ENCODE peak calls at places on chromosomes 12 and 14, in nine cellular contexts. V is NCI-H1436 treated with DMSO at 0.1 percent for 48 hours; B is OCI-LY7; L is Caki2; H is cardiac muscle cell; E is stimulated activated CD8-positive, alpha-beta memory T cell treated with anti-CD3 and anti-CD28 coated beads, Interleukin-4, amount 100 ng/mL, for 4 hours; O is CD4-positive, CD25-positive, alpha-beta regulatory T cell; I is IMR-90; J is AG08395. P is an unnamed sample.

GRCh38 chr14:103282932-103283331 is 51.1 kb upstream of the EIF5 start:
- DNase-seq in V (no peak), B (no peak), L (no peak), H (no peak), E (no peak), O (no peak), I (no peak), J (no peak), P (no peak)

GRCh38 chr14:87999282-87999681 is 5.7 kb upstream of the GPR65 start:
- DNase-seq in V (no peak), B (no peak), L (no peak), H (no peak), E (no peak), O (no peak), I (no peak), J (no peak), P (no peak)

GRCh38 chr14:56195727-56196126 is 77.5 kb downstream of the PELI2 start:
- DNase-seq in V (no peak), B (peak; percentile 95), L (peak; percentile 40), H (peak; percentile 38), E (no peak), O (peak; percentile 2), I (peak; percentile 58), J (no peak), P (peak; percentile 68)

GRCh38 chr12:117968084-117968789 is 553 bp downstream of the KSR2 start:
- DNase-seq in V (no peak), B (no peak), L (no peak), H (no peak), E (no peak), O (no peak), I (no peak), J (no peak), P (no peak)

GRCh38 chr12:95380997-95381786 is 92.8 kb upstream of the METAP2 start:
- DNase-seq in V (no peak), B (no peak), L (no peak), H (peak; percentile 50), E (no peak), O (no peak), I (no peak), J (no peak), P (no peak)

GRCh38 chr12:103868215-103868614 is 27.2 kb upstream of the NT5DC3 start:
- DNase-seq in V (no peak), B (no peak), L (no peak), H (no peak), E (no peak), O (no peak), I (no peak), J (peak; percentile 11), P (no peak)

GRCh38 chr14:53529519-53529918 is 376.4 kb upstream of the DDHD1 start:
- DNase-seq in V (no peak), B (no peak), L (no peak), H (no peak), E (no peak), O (no peak), I (no peak), J (peak; percentile 18), P (no peak)

GRCh38 chr14:70791971-70792370 is 17.3 kb downstream of the MAP3K9 start:
- DNase-seq in V (no peak), B (no peak), L (no peak), H (no peak), E (no peak), O (no peak), I (no peak), J (no peak), P (no peak)

GRCh38 chr12:78121969-78122610 is 291.4 kb downstream of the NAV3 start:
- DNase-seq in V (no peak), B (no peak), L (no peak), H (no peak), E (no peak), O (no peak), I (peak; percentile 28), J (no peak), P (no peak)

GRCh38 chr12:108697905-108698304 is 33.4 kb downstream of the CORO1C start:
- DNase-seq in V (no peak), B (no peak), L (no peak), H (no peak), E (no peak), O (no peak), I (no peak), J (no peak), P (no peak)

GRCh38 chr12:89733579-89734201 is 25.1 kb upstream of the ATP2B1 start:
- DNase-seq in V (no peak), B (no peak), L (no peak), H (peak; percentile 91), E (no peak), O (no peak), I (peak; percentile 90), J (peak; percentile 73), P (peak; percentile 99)

GRCh38 chr14:28949503-28949902 is 182.9 kb downstream of the FOXG1 start:
- DNase-seq in V (no peak), B (no peak), L (no peak), H (no peak), E (no peak), O (no peak), I (no peak), J (no peak), P (no peak)

GRCh38 chr14:102363182-102363952 is 626 bp downstream of the TECPR2 start:
- DNase-seq in V (no peak), B (peak; percentile 29), L (no peak), H (peak; percentile 34), E (no peak), O (peak; percentile 21), I (peak; percentile 50), J (peak; percentile 42), P (peak; percentile 13)

GRCh38 chr12:58919271-58920101 is 818 bp downstream of the LRIG3 start:
- DNase-seq in V (no peak), B (no peak), L (peak; percentile 65), H (peak; percentile 40), E (no peak), O (no peak), I (peak; percentile 58), J (peak; percentile 16), P (peak; percentile 49)

GRCh38 chr14:99188721-99189120 is 83.3 kb downstream of the BCL11B start:
- DNase-seq in V (peak; percentile 82), B (no peak), L (no peak), H (no peak), E (no peak), O (peak; percentile 42), I (no peak), J (no peak), P (no peak)

GRCh38 chr14:61568572-61569011 is 126.7 kb upstream of the HIF1A start:
- DNase-seq in V (no peak), B (peak; percentile 98), L (no peak), H (no peak), E (peak; percentile 52), O (peak; percentile 48), I (no peak), J (no peak), P (no peak)

GRCh38 chr12:123853401-123854070 is 91.4 kb downstream of the DNAH10 start:
- DNase-seq in V (no peak), B (no peak), L (no peak), H (no peak), E (no peak), O (no peak), I (no peak), J (no peak), P (no peak)

P was measured in HCEC 1CT.